ENCODE peak calls at places on chromosomes 2 and 18, in six cellular contexts. N is cardiac fibroblast, Z is cardiac muscle cell, G is ovary, B is astrocyte, M is mucosa of descending colon. A is an unnamed sample.

GRCh38 chr2:114049826-114050225 is 159.9 kb downstream of the ACTR3 start:
- DNase-seq in N (no peak), B (no peak), Z (no peak), M (no peak), G (no peak), A (no peak)

GRCh38 chr2:71469403-71470398 is 16.3 kb downstream of the DYSF start:
- DNase-seq in N (no peak), G (no peak), B (no peak), M (no peak), Z (no peak), A (no peak)

GRCh38 chr2:37456479-37456878 is 112.0 kb downstream of the QPCT start:
- DNase-seq in Z (no peak), G (no peak), M (peak), N (peak), B (no peak), A (no peak)

GRCh38 chr2:55056024-55056521 is 5.8 kb upstream of the RTN4 start:
- DNase-seq in G (no peak), M (no peak), B (no peak), N (peak), Z (no peak), A (peak)

GRCh38 chr2:134408386-134408785 is 154.5 kb downstream of the MGAT5 start:
- DNase-seq in Z (no peak), M (no peak), B (peak), G (no peak), N (no peak), A (no peak)

GRCh38 chr2:156476516-156477206 is 40.5 kb downstream of the GPD2 start:
- DNase-seq in N (peak), B (peak), Z (no peak), M (no peak), G (no peak), A (peak)

GRCh38 chr2:100529900-100530299 is 32.9 kb upstream of the PDCL3 start:
- DNase-seq in G (no peak), Z (no peak), M (no peak), N (no peak), B (no peak), A (no peak)

GRCh38 chr2:104164721-104165252 is 689.1 kb upstream of the POU3F3 start:
- DNase-seq in B (peak), N (no peak), Z (no peak), G (no peak), M (no peak), A (no peak)

GRCh38 chr2:36367497-36368353 is 12.1 kb downstream of the CRIM1 start:
- DNase-seq in Z (no peak), G (no peak), B (no peak), N (peak), M (peak), A (peak)

GRCh38 chr18:62128157-62128556 is 58.7 kb downstream of the PIGN start:
- DNase-seq in M (no peak), B (peak), Z (no peak), N (peak), G (no peak), A (peak)

GRCh38 chr2:240308111-240308651 is 127.3 kb upstream of the GPC1 start:
- DNase-seq in B (no peak), G (no peak), N (no peak), M (no peak), Z (no peak), A (no peak)

GRCh38 chr2:224775638-224776037 is 59.5 kb upstream of the CCDC195 start:
- DNase-seq in B (no peak), Z (no peak), N (no peak), M (no peak), G (no peak), A (no peak)

GRCh38 chr2:127721978-127722355 is 20.7 kb downstream of the SFT2D3 start:
- DNase-seq in Z (no peak), N (no peak), G (no peak), B (peak), M (no peak), A (peak)

GRCh38 chr2:235724964-235725603 is 231.2 kb downstream of the AGAP1 start:
- DNase-seq in M (no peak), N (peak), Z (no peak), G (peak), B (no peak), A (peak)

GRCh38 chr2:23586691-23587090 is 201.7 kb downstream of the KLHL29 start:
- DNase-seq in N (no peak), B (no peak), Z (no peak), M (no peak), G (no peak), A (no peak)

GRCh38 chr2:33126973-33127372 is 180.2 kb downstream of the LTBP1 start:
- DNase-seq in Z (no peak), G (no peak), N (peak), M (no peak), B (peak), A (peak)

GRCh38 chr2:28451793-28452533 is 43.9 kb upstream of the PLB1 start:
- DNase-seq in B (no peak), M (no peak), Z (no peak), G (no peak), N (no peak), A (no peak)

GRCh38 chr18:12886498-12887126 is 2.6 kb upstream of the PTPN2 start:
- DNase-seq in G (no peak), M (no peak), N (no peak), B (no peak), Z (no peak), A (no peak)

GRCh38 chr2:19361325-19361990 is 3.0 kb upstream of the OSR1 start:
- DNase-seq in B (no peak), Z (no peak), M (peak), G (no peak), N (peak), A (peak)

GRCh38 chr18:48574667-48575300 is 36.0 kb downstream of the CTIF start:
- DNase-seq in M (no peak), G (no peak), B (no peak), Z (no peak), N (no peak), A (no peak)

GRCh38 chr18:8960740-8961657 is 141.5 kb upstream of the NDUFV2 start:
- DNase-seq in G (no peak), Z (no peak), M (no peak), N (peak), B (peak), A (peak)

GRCh38 chr2:96099861-96100798 is 16.2 kb downstream of the ADRA2B start:
- DNase-seq in M (peak), B (no peak), G (no peak), Z (no peak), N (no peak), A (no peak)

GRCh38 chr2:11508279-11508678 is 25.6 kb upstream of the GREB1 start:
- DNase-seq in N (no peak), M (no peak), Z (no peak), G (peak), B (no peak), A (no peak)

GRCh38 chr2:16613475-16613874 is 52.2 kb downstream of the CYRIA start:
- DNase-seq in N (peak), M (no peak), Z (no peak), G (no peak), B (no peak), A (peak)

GRCh38 chr2:207766697-207767460 is 2.8 kb downstream of the FZD5 start:
- DNase-seq in G (no peak), N (no peak), B (no peak), Z (no peak), M (peak), A (no peak)

GRCh38 chr2:241636182-241636982 is 576 bp downstream of the THAP4 start:
- DNase-seq in G (peak), N (peak), Z (peak), M (peak), B (no peak), A (peak)

GRCh38 chr2:18047114-18047695 is 168.7 kb downstream of the KCNS3 start:
- DNase-seq in M (no peak), Z (no peak), G (no peak), B (peak), N (no peak), A (no peak)

GRCh38 chr2:237207641-237208040 is 122.0 kb downstream of the COPS8 start:
- DNase-seq in B (peak), M (no peak), Z (no peak), G (peak), N (peak), A (peak)

GRCh38 chr2:157803914-157804313 is 72.2 kb downstream of the ACVR1 start:
- DNase-seq in B (no peak), M (no peak), G (no peak), Z (no peak), N (no peak), A (no peak)

GRCh38 chr2:108943067-108943350 is 46.0 kb downstream of the EDAR start:
- DNase-seq in G (no peak), M (no peak), Z (no peak), B (no peak), N (no peak), A (no peak)

GRCh38 chr2:110847651-110848050 is 115.3 kb downstream of the ACOXL start:
- DNase-seq in B (no peak), Z (no peak), G (no peak), M (no peak), N (no peak), A (no peak)

GRCh38 chr2:28452534-28453081 is 43.3 kb upstream of the PLB1 start:
- DNase-seq in M (peak), G (peak), Z (peak), B (no peak), N (peak), A (peak)

GRCh38 chr18:8218263-8218662 is 391.0 kb upstream of the RAB12 start:
- DNase-seq in B (no peak), Z (no peak), N (no peak), M (no peak), G (no peak), A (no peak)

GRCh38 chr2:197208841-197209240 is 101.7 kb downstream of the ANKRD44 start:
- DNase-seq in Z (no peak), M (no peak), B (peak), N (no peak), G (no peak), A (no peak)
- H3K4me3 ChIP-seq in Z (no peak), M (no peak), B (no peak), N (no peak), G (no peak), A (no peak)

DNA sequence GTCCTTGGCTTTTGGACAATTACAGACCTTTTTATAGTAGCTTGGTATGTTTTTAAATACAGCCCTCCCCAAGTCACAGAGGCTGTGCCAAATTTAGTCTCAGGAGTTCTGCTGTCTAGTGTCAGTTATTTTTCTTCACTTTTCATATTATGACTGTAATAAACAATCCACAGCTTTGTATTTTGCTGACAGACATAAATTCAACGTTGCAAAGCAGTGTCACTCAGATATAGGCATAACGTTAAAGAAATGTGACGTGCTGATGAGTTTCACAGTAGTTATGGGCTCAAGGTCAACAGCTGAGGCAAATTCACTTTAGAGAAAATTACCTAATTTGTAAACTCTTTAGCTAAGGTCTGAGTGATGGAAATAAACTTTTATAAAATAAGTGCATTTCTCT is 151.6 kb downstream of the SATB2 start:
- DNase-seq in B (no peak), Z (no peak), N (no peak), G (no peak), M (no peak), A (no peak)
- TF ChIP-seq CTCF in B (no peak), Z (no peak), N (no peak), G (no peak), M (no peak), A (no peak)

GRCh38 chr2:30446602-30447148 is 371 bp upstream of the LCLAT1 start:
- DNase-seq in G (no peak), M (no peak), Z (no peak), N (peak), B (peak), A (peak)

GRCh38 chr2:30447149-30448045 is at the start of gene LCLAT1:
- DNase-seq in B (peak), G (peak), N (peak), Z (peak), M (peak), A (peak)

GRCh38 chr2:30445266-30445821 is 1.7 kb upstream of the LCLAT1 start:
- DNase-seq in N (no peak), B (no peak), G (no peak), M (no peak), Z (no peak), A (no peak)

GRCh38 chr2:30443081-30443480 is 4.0 kb upstream of the LCLAT1 start:
- DNase-seq in Z (no peak), N (no peak), M (no peak), G (no peak), B (no peak), A (no peak)

GRCh38 chr2:30444283-30444682 is 2.8 kb upstream of the LCLAT1 start:
- DNase-seq in M (no peak), Z (no peak), N (no peak), G (no peak), B (no peak), A (no peak)
- H3K4me3 ChIP-seq in M (no peak), Z (no peak), N (no peak), G (no peak), B (no peak), A (no peak)

GRCh38 chr2:44671896-44672295 is 269.6 kb upstream of the SIX3 start:
- DNase-seq in N (no peak), G (no peak), M (no peak), B (no peak), Z (no peak), A (no peak)

GRCh38 chr2:44671276-44671675 is 270.2 kb upstream of the SIX3 start:
- DNase-seq in G (no peak), M (no peak), Z (no peak), N (no peak), B (no peak), A (no peak)

GRCh38 chr2:44672431-44672830 is 269.1 kb upstream of the SIX3 start:
- DNase-seq in M (no peak), G (no peak), B (no peak), N (no peak), Z (no peak), A (no peak)

GRCh38 chr2:44663471-44664073 is 277.9 kb upstream of the SIX3 start:
- DNase-seq in M (no peak), N (no peak), B (peak), Z (no peak), G (no peak), A (no peak)

GRCh38 chr2:44668336-44668735 is 273.2 kb upstream of the SIX3 start:
- DNase-seq in M (no peak), Z (no peak), G (no peak), N (no peak), B (no peak), A (peak)
- TF ChIP-seq CTCF in M (no peak), Z (peak), G (no peak), N (peak), B (no peak), A (peak)

GRCh38 chr2:98333922-98334321 is 12.3 kb upstream of the CNGA3 start:
- DNase-seq in B (peak), N (no peak), G (no peak), Z (no peak), M (no peak), A (peak)

GRCh38 chr2:98329549-98329948 is 16.7 kb upstream of the CNGA3 start:
- DNase-seq in Z (no peak), M (no peak), B (no peak), N (no peak), G (no peak), A (no peak)

DNA sequence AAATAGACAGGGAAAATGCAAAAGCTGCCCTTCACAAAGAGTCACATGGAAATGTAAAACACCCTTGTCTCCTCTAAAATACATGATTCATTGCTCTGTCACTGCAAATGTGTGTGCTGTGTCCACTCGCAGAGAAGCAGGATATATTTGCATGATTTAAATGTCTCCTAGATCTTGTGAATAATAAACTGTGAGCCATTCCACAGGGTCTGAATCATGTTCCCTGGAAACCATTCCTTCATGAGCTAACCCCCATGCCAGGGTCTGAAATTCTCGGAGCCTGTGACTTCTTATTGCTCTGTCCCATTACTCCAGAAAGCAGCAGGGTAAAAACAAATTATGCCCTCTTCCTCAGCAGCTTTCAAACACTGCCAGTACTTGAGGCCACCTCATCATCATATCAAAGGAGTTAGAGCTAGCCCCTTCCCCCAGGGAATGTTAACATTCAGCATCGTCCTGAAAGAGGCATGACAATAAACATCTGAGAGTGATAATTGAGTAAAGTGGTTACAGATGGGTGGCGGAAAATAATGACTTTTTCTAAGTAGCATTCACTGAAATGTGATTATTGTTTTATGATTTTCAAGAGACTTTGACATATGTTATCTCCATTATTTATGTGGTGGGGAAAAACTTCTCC is 11.7 kb upstream of the CNGA3 start:
- DNase-seq in Z (no peak), M (no peak), B (peak), G (no peak), N (peak), A (peak)
- H3K4me3 ChIP-seq in Z (no peak), M (no peak), B (peak), G (no peak), N (no peak), A (no peak)

GRCh38 chr2:189702071-189702470 is 27.6 kb downstream of the ANKAR start:
- DNase-seq in Z (no peak), B (no peak), M (no peak), G (no peak), N (peak), A (peak)
- TF ChIP-seq CTCF in Z (peak), B (peak), M (no peak), G (no peak), N (peak), A (peak)

DNA sequence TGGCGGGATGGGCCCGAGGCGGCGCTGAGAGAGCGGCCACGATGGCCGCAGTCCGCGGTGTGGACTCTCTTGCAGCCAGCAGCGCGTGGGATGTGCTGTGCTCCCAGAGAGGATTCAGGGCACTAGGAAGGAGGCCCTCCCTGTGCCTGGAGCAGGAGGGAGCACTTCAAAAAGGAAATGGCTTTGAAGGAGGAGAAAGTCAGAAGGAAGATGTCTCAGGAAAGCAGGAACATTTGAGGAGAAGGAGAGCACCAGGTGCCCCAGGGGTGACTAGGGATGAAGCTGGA is 4.1 kb downstream of the LOXL3 start:
- DNase-seq in Z (no peak), G (no peak), M (no peak), B (no peak), N (no peak), A (no peak)
- H3K4me3 ChIP-seq in Z (peak), G (no peak), M (no peak), B (peak), N (peak), A (no peak)

GRCh38 chr2:27127883-27128670 is 4.5 kb downstream of the ABHD1 start:
- DNase-seq in B (no peak), M (no peak), N (no peak), G (no peak), Z (no peak), A (no peak)
- TF ChIP-seq CTCF in B (no peak), M (no peak), N (no peak), G (no peak), Z (no peak), A (no peak)